ENCODE peak calls at places on chromosome 4, in nine cellular contexts. R is AG10803; P is NCI-H460; I is brain microvascular endothelial cell; H is stimulated activated CD8-positive, alpha-beta memory T cell treated with anti-CD3 and anti-CD28 coated beads, Interleukin-2, amount 100 ng/mL, for 1 hour; Q is ELR; M is hypothalamus; C is upper lobe of right lung; X is HFFc6. Z is an unnamed sample.

GRCh38 chr4:61866357-61867030 is 666.4 kb downstream of the ADGRL3 start:
- DNase-seq in X (no peak), I (no peak), C (no peak), R (no peak), M (no peak), P (no peak), Q (no peak), H (no peak), Z (no peak)

GRCh38 chr4:3204021-3204431 is 44.9 kb upstream of the MSANTD1 start:
- DNase-seq in X (peak; percentile 61), C (no peak), Q (peak; percentile 49), H (no peak), I (peak; percentile 50), R (peak; percentile 68), M (no peak), P (no peak), Z (no peak)

GRCh38 chr4:89067407-89067806 is 10.4 kb upstream of the FAM13A start:
- DNase-seq in X (no peak), M (no peak), R (peak; percentile 35), C (no peak), I (no peak), H (no peak), Q (no peak), P (no peak), Z (no peak)

GRCh38 chr4:188403272-188403671 is 264.0 kb downstream of the TRIML1 start:
- DNase-seq in M (no peak), P (no peak), H (no peak), R (peak; percentile 34), Q (no peak), I (no peak), X (no peak), C (no peak), Z (no peak)

GRCh38 chr4:140876597-140877364 is 120.6 kb upstream of the TBC1D9 start:
- DNase-seq in X (peak; percentile 33), I (no peak), C (no peak), Q (no peak), P (no peak), H (no peak), M (no peak), R (peak; percentile 54), Z (no peak)

GRCh38 chr4:76074995-76075600 is 589 bp downstream of the ART3 start:
- DNase-seq in M (no peak), H (no peak), P (no peak), Q (no peak), X (no peak), I (no peak), R (no peak), C (no peak), Z (no peak)

GRCh38 chr4:6526696-6527095 is 48.3 kb upstream of the MAN2B2 start:
- DNase-seq in H (no peak), Q (no peak), P (no peak), X (no peak), M (no peak), I (no peak), C (no peak), R (no peak), Z (no peak)

GRCh38 chr4:106058919-106059318 is 163.6 kb downstream of the NPNT start:
- DNase-seq in C (no peak), Q (no peak), I (no peak), X (no peak), R (no peak), M (no peak), H (no peak), P (no peak), Z (no peak)

GRCh38 chr4:74855879-74856278 is 61.6 kb upstream of the BTC start:
- DNase-seq in H (no peak), X (no peak), C (no peak), I (no peak), P (no peak), M (no peak), R (no peak), Q (no peak), Z (no peak)

GRCh38 chr4:159035570-159035969 is 67.3 kb upstream of the RAPGEF2 start:
- DNase-seq in I (no peak), C (no peak), H (no peak), R (no peak), M (no peak), X (no peak), Q (no peak), P (no peak), Z (no peak)

GRCh38 chr4:126708716-126709115 is 924.0 kb upstream of the INTU start:
- DNase-seq in H (no peak), M (no peak), X (no peak), I (no peak), P (no peak), R (no peak), C (no peak), Q (no peak), Z (no peak)

GRCh38 chr4:64539234-64539849 is 130.1 kb upstream of the TECRL start:
- DNase-seq in C (no peak), H (no peak), M (no peak), X (peak; percentile 63), I (peak; percentile 62), Q (peak; percentile 65), R (peak; percentile 58), P (peak; percentile 56), Z (peak; percentile 20)

Z was measured in skeletal muscle cell.